ENCODE peak calls at places on chromosomes 7 and 10, in ten cellular contexts. E is neural progenitor cell, W is SK-N-SH, X is uterus, C is breast epithelium, P is heart left ventricle, S is AG04450, F is colonic mucosa, L is OCI-LY7, Q is PC-3. O is an unnamed sample.

GRCh38 chr10:8424555-8425201 is 370.2 kb downstream of the GATA3 start:
- DNase-seq in E (no peak), W (no peak), X (no peak), C (no peak), P (no peak), S (no peak), F (no peak), L (no peak), Q (no peak), O (no peak)

GRCh38 chr10:89653410-89653828 is 8.4 kb upstream of the PANK1 start:
- DNase-seq in E (no peak), W (no peak), X (no peak), C (no peak), P (no peak), S (no peak), F (no peak), L (no peak), Q (peak; percentile 51), O (no peak)

GRCh38 chr7:103524042-103524907 is 78.3 kb upstream of the SLC26A5 start:
- DNase-seq in E (peak; percentile 13), W (peak; percentile 72), X (no peak), C (no peak), P (no peak), S (peak; percentile 29), F (no peak), L (peak; percentile 9), Q (peak; percentile 66), O (no peak)

GRCh38 chr10:104253106-104253505 is 1.6 kb upstream of the GSTO1 start:
- DNase-seq in E (no peak), W (no peak), X (no peak), C (no peak), P (no peak), S (no peak), F (no peak), L (no peak), Q (no peak), O (no peak)

GRCh38 chr7:458511-459245 is 61.0 kb downstream of the PDGFA start:
- DNase-seq in E (no peak), W (no peak), X (no peak), C (no peak), P (no peak), S (no peak), F (no peak), L (no peak), Q (no peak), O (no peak)

GRCh38 chr10:79299397-79300370 is 47.6 kb upstream of the PPIF start:
- DNase-seq in E (no peak), W (no peak), X (no peak), C (no peak), P (no peak), S (peak; percentile 41), F (no peak), L (no peak), Q (peak; percentile 93), O (no peak)

GRCh38 chr10:47451998-47452494 is 31.9 kb downstream of the ANXA8 start:
- DNase-seq in E (no peak), W (no peak), X (no peak), C (no peak), P (no peak), S (no peak), F (no peak), L (no peak), Q (no peak), O (no peak)

GRCh38 chr10:6014241-6014761 is 37.0 kb upstream of the IL15RA start:
- DNase-seq in E (peak; percentile 54), W (peak; percentile 52), X (peak; percentile 59), C (peak; percentile 35), P (no peak), S (no peak), F (peak; percentile 77), L (peak; percentile 86), Q (peak; percentile 59), O (peak; percentile 35)

GRCh38 chr10:96496281-96496925 is 17.3 kb downstream of the TLL2 start:
- DNase-seq in E (peak; percentile 72), W (no peak), X (no peak), C (no peak), P (no peak), S (no peak), F (no peak), L (no peak), Q (peak; percentile 35), O (no peak)

GRCh38 chr10:15320522-15321203 is 50.4 kb downstream of the FAM171A1 start:
- DNase-seq in E (no peak), W (no peak), X (no peak), C (no peak), P (no peak), S (no peak), F (no peak), L (no peak), Q (no peak), O (no peak)

GRCh38 chr10:18204050-18204449 is 63.8 kb downstream of the CACNB2 start:
- DNase-seq in E (no peak), W (peak; percentile 38), X (no peak), C (no peak), P (no peak), S (no peak), F (no peak), L (no peak), Q (no peak), O (no peak)

GRCh38 chr7:116159711-116160110 is 50.6 kb upstream of the TES start:
- DNase-seq in E (no peak), W (no peak), X (no peak), C (no peak), P (no peak), S (no peak), F (no peak), L (no peak), Q (no peak), O (no peak)

GRCh38 chr7:32212321-32212720 is 142.1 kb upstream of the PDE1C start:
- DNase-seq in E (no peak), W (no peak), X (no peak), C (no peak), P (no peak), S (no peak), F (no peak), L (no peak), Q (no peak), O (no peak)

GRCh38 chr10:74949843-74950765 is 123.7 kb downstream of the KAT6B start:
- DNase-seq in E (no peak), W (no peak), X (no peak), C (no peak), P (no peak), S (no peak), F (no peak), L (no peak), Q (peak; percentile 42), O (no peak)

GRCh38 chr7:73512018-73512780 is 9.9 kb downstream of the BAZ1B start:
- DNase-seq in E (no peak), W (no peak), X (no peak), C (no peak), P (no peak), S (no peak), F (no peak), L (no peak), Q (no peak), O (no peak)

GRCh38 chr7:63205136-63205535 is 793.5 kb upstream of the ZNF722 start:
- DNase-seq in E (no peak), W (no peak), X (no peak), C (no peak), P (no peak), S (no peak), F (no peak), L (no peak), Q (no peak), O (no peak)
- H3K9me3 ChIP-seq in E (peaks cover 90% of the 10 kb centered on the region), W (peaks cover 11% of the 10 kb centered on the region), X (no peaks in the 10 kb centered on the region), C (no peaks in the 10 kb centered on the region), P (no peaks in the 10 kb centered on the region), S (peaks cover 8% of the 10 kb centered on the region), F (no peaks in the 10 kb centered on the region), L (peaks cover 8% of the 10 kb centered on the region), Q (peaks cover 4% of the 10 kb centered on the region), O (peaks cover 5% of the 10 kb centered on the region)

DNA sequence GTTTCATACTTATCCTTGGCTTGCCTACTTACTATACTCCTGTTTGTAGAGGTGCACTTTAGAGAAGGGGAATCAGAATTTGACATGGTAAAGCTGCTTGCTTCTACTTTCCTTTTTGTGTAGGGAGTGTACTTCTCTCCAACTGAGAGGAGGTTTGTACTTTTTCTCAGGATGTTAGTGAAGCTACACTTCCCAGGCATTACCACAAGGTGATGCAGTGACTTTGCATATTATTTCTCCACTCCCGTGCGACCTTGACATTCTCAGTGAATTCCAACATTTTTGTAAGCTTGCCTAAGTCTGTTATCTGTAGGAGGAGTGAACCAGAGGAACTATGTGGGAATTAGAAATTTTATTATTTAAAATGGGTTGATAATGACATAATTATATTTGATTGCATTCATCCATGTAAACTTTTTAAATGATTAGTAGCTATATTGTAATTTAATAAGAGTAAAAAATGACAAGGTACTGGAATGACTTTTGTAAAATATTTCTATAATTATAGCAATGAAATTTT is 5.2 kb downstream of the TAX1BP1 start:
- DNase-seq in E (peak; percentile 18), W (peak; percentile 58), X (no peak), C (no peak), P (no peak), S (peak; percentile 51), F (no peak), L (peak; percentile 36), Q (peak; percentile 79), O (no peak)
- H3K27ac ChIP-seq in E (no peak overlapping the region), W (peak overlapping the region; percentile 65), X (no peak overlapping the region), C (no peak overlapping the region), P (peak overlapping the region; percentile 3), S (peak overlapping the region; percentile 79), F (peak overlapping the region; percentile 5), L (no peak overlapping the region), Q (peak overlapping the region; percentile 32), O (no peak overlapping the region)

GRCh38 chr10:23192741-23193434 is 776 bp downstream of the PTF1A start:
- DNase-seq in E (peak; percentile 84), W (peak; percentile 73), X (no peak), C (no peak), P (no peak), S (no peak), F (no peak), L (no peak), Q (no peak), O (no peak)

GRCh38 chr10:23194966-23195845 is 3.1 kb downstream of the PTF1A start:
- DNase-seq in E (peak; percentile 68), W (peak; percentile 51), X (no peak), C (no peak), P (no peak), S (no peak), F (no peak), L (no peak), Q (no peak), O (no peak)

GRCh38 chr10:23193435-23194074 is 1.4 kb downstream of the PTF1A start:
- DNase-seq in E (no peak), W (no peak), X (no peak), C (no peak), P (no peak), S (no peak), F (no peak), L (no peak), Q (no peak), O (no peak)

GRCh38 chr10:23195846-23196200 is 3.7 kb downstream of the PTF1A start:
- DNase-seq in E (peak; percentile 52), W (no peak), X (no peak), C (no peak), P (no peak), S (no peak), F (no peak), L (no peak), Q (no peak), O (no peak)

GRCh38 chr10:23194471-23194965 is 2.4 kb downstream of the PTF1A start:
- DNase-seq in E (no peak), W (no peak), X (no peak), C (no peak), P (no peak), S (no peak), F (no peak), L (no peak), Q (no peak), O (no peak)
- H3K9me3 ChIP-seq in E (no peaks in the 10 kb centered on the region), W (no peaks in the 10 kb centered on the region), X (no peaks in the 10 kb centered on the region), C (no peaks in the 10 kb centered on the region), P (no peaks in the 10 kb centered on the region), S (no peaks in the 10 kb centered on the region), F (no peaks in the 10 kb centered on the region), L (no peaks in the 10 kb centered on the region), Q (no peaks in the 10 kb centered on the region), O (no peaks in the 10 kb centered on the region)

GRCh38 chr10:16440396-16441105 is 3.7 kb downstream of the PTER start:
- DNase-seq in E (no peak), W (peak; percentile 50), X (no peak), C (peak; percentile 58), P (no peak), S (no peak), F (peak; percentile 24), L (no peak), Q (peak; percentile 51), O (no peak)
- H3K27ac ChIP-seq in E (no peak overlapping the region), W (no peak overlapping the region), X (no peak overlapping the region), C (peak overlapping the region; percentile 67), P (no peak overlapping the region), S (no peak overlapping the region), F (no peak overlapping the region), L (no peak overlapping the region), Q (peak overlapping the region; percentile 79), O (peak overlapping the region; percentile 66)